ENCODE peak calls at places on chromosomes 7 and 10, in seven cellular contexts. K, B, R, Y, A, M and U are unnamed samples.

GRCh38 chr7:2313450-2314208 is 612 bp downstream of the SNX8 start:
- DNase-seq in K (no peak), B (peak; percentile 61), R (no peak), Y (no peak), A (no peak), M (no peak), U (peak; percentile 11)

GRCh38 chr7:120833551-120833950 is 24.4 kb downstream of the TSPAN12 start:
- DNase-seq in K (no peak), B (no peak), R (no peak), Y (no peak), A (no peak), M (no peak), U (no peak)

GRCh38 chr7:43112088-43112940 is at the start of gene HECW1:
- DNase-seq in K (peak; percentile 68), B (peak; percentile 30), R (no peak), Y (no peak), A (peak; percentile 75), M (no peak), U (peak; percentile 8)

GRCh38 chr10:120161116-120161515 is 268.6 kb downstream of the SEC23IP start:
- DNase-seq in K (no peak), B (no peak), R (no peak), Y (no peak), A (no peak), M (no peak), U (peak; percentile 24)

GRCh38 chr10:125343118-125343752 is 182.9 kb upstream of the CTBP2 start:
- DNase-seq in K (peak; percentile 53), B (peak; percentile 49), R (peak; percentile 50), Y (no peak), A (no peak), M (no peak), U (no peak)

GRCh38 chr10:6469661-6470060 is 110.4 kb downstream of the PRKCQ start:
- DNase-seq in K (no peak), B (no peak), R (no peak), Y (no peak), A (no peak), M (no peak), U (no peak)

GRCh38 chr10:132364594-132364970 is 32.4 kb upstream of the PWWP2B start:
- DNase-seq in K (no peak), B (no peak), R (no peak), Y (no peak), A (no peak), M (no peak), U (no peak)

GRCh38 chr7:35747611-35748010 is 52.7 kb upstream of the HERPUD2 start:
- DNase-seq in K (no peak), B (no peak), R (no peak), Y (no peak), A (no peak), M (no peak), U (no peak)

GRCh38 chr7:78165454-78165853 is 366.9 kb downstream of the PHTF2 start:
- DNase-seq in K (no peak), B (no peak), R (no peak), Y (no peak), A (no peak), M (no peak), U (no peak)

GRCh38 chr10:18312385-18313145 is 172.3 kb downstream of the CACNB2 start:
- DNase-seq in K (peak; percentile 51), B (peak; percentile 69), R (peak; percentile 55), Y (no peak), A (no peak), M (no peak), U (no peak)

GRCh38 chr10:98259606-98260319 is 8.2 kb downstream of the LOXL4 start:
- DNase-seq in K (no peak), B (no peak), R (no peak), Y (no peak), A (no peak), M (no peak), U (no peak)